ENCODE peak calls at places on chromosomes 6 and 20, in nine cellular contexts. B is CD8-positive, alpha-beta memory T cell; W is AG04449; F is stimulated activated CD4-positive, alpha-beta T cell treated with anti-CD3 and anti-CD28 coated beads, Interleukin-15, amount 100 ng/mL, for 1 hour; C is neuronal stem cell; T is NCI-H1436; V is Daoy; O is A549; H is Right ventricle myocardium superior. G is an unnamed sample.

GRCh38 chr6:147222160-147222838 is 18.1 kb downstream of the STXBP5 start:
- DNase-seq in W (no peak), V (no peak), C (no peak), F (no peak), T (no peak), B (no peak), H (no peak), O (peak; percentile 10), G (no peak)

GRCh38 chr6:27188885-27189418 is 58.5 kb upstream of the PRSS16 start:
- DNase-seq in H (no peak), W (peak; percentile 24), B (peak; percentile 23), C (peak; percentile 77), T (peak; percentile 60), V (peak; percentile 82), F (no peak), O (peak; percentile 77), G (peak; percentile 91)

GRCh38 chr6:159640322-159640721 is 52.7 kb downstream of the SOD2 start:
- DNase-seq in O (no peak), W (no peak), F (no peak), H (no peak), V (no peak), C (no peak), T (no peak), B (no peak), G (no peak)

GRCh38 chr6:34532230-34532629 is 23.9 kb downstream of the SPDEF start:
- DNase-seq in W (no peak), T (no peak), O (no peak), C (no peak), B (no peak), H (no peak), F (no peak), V (no peak), G (no peak)

GRCh38 chr20:11676618-11677289 is 240.9 kb upstream of the BTBD3 start:
- DNase-seq in F (no peak), C (peak; percentile 49), T (peak; percentile 19), O (peak; percentile 65), W (no peak), H (no peak), B (no peak), V (peak; percentile 46), G (peak; percentile 58)

GRCh38 chr6:140653985-140654384 is 1279.5 kb upstream of the CITED2 start:
- DNase-seq in O (no peak), C (no peak), B (no peak), H (no peak), F (no peak), W (no peak), V (no peak), T (no peak), G (no peak)

GRCh38 chr20:41524980-41525613 is 93.1 kb downstream of the CHD6 start:
- DNase-seq in W (no peak), H (peak; percentile 85), B (no peak), O (no peak), V (peak; percentile 72), T (no peak), F (no peak), C (no peak), G (no peak)

GRCh38 chr20:48827880-48828733 is at the start of gene PREX1:
- DNase-seq in H (peak; percentile 90), W (no peak), V (peak; percentile 82), F (peak; percentile 66), B (peak; percentile 82), T (peak; percentile 0), O (peak; percentile 89), C (peak; percentile 78), G (peak; percentile 72)

GRCh38 chr6:42313941-42314570 is 96.4 kb upstream of the MRPS10 start:
- DNase-seq in V (peak; percentile 37), H (no peak), W (no peak), O (no peak), B (no peak), C (no peak), T (no peak), F (no peak), G (no peak)

GRCh38 chr6:20438462-20439070 is 36.9 kb downstream of the E2F3 start:
- DNase-seq in T (peak; percentile 36), F (no peak), C (peak; percentile 12), V (no peak), H (no peak), O (no peak), B (no peak), W (no peak), G (no peak)

GRCh38 chr6:56642366-56643261 is at the start of gene DST:
- DNase-seq in V (peak; percentile 70), T (no peak), F (no peak), H (no peak), W (peak; percentile 84), B (no peak), O (peak; percentile 66), C (no peak), G (peak; percentile 45)

GRCh38 chr6:26054937-26055669 is 32.1 kb upstream of the HFE start:
- DNase-seq in W (peak; percentile 86), V (peak; percentile 96), H (peak; percentile 85), T (peak; percentile 70), C (peak; percentile 80), F (peak; percentile 43), O (peak; percentile 91), B (peak; percentile 83), G (peak; percentile 99)

GRCh38 chr20:63351811-63352591 is 9.1 kb downstream of the CHRNA4 start:
- DNase-seq in B (no peak), F (no peak), O (no peak), T (peak; percentile 25), C (no peak), W (no peak), H (peak; percentile 82), V (no peak), G (no peak)

GRCh38 chr6:34547921-34548644 is 8.0 kb downstream of the SPDEF start:
- DNase-seq in T (no peak), O (peak; percentile 38), H (no peak), B (no peak), F (no peak), C (no peak), W (no peak), V (no peak), G (no peak)

GRCh38 chr6:148747493-148748160 is 797 bp downstream of the UST start:
- DNase-seq in B (peak; percentile 55), T (no peak), H (peak; percentile 69), O (peak; percentile 5), F (peak; percentile 25), W (no peak), C (peak; percentile 64), V (peak; percentile 76), G (peak; percentile 13)

G was measured in SW 1271.